ENCODE peak calls at places on chromosomes 7 and 10, in ten cellular contexts. E, F, S, A, T, B, G, D, P and Z are unnamed samples.

GRCh38 chr10:7260412-7260900 is 150.4 kb downstream of the SFMBT2 start:
- DNase-seq in E (no peak), G (peak; percentile 76), S (no peak), P (peak; percentile 64), T (no peak), D (peak; percentile 53), A (peak; percentile 17), F (peak; percentile 38), B (peak; percentile 32), Z (no peak)

GRCh38 chr10:74738985-74739567 is 87.3 kb upstream of the KAT6B start:
- DNase-seq in B (peak; percentile 21), P (no peak), S (peak; percentile 28), T (peak; percentile 7), E (no peak), F (no peak), G (no peak), A (no peak), D (no peak), Z (no peak)

GRCh38 chr10:3781458-3782098 is 3.4 kb downstream of the KLF6 start:
- DNase-seq in D (peak; percentile 53), B (peak; percentile 38), A (no peak), E (no peak), S (peak; percentile 32), F (no peak), G (peak; percentile 79), P (no peak), T (peak; percentile 66), Z (peak; percentile 84)

GRCh38 chr7:123533929-123534382 is 439 bp downstream of the IQUB start:
- DNase-seq in G (peak; percentile 1), D (no peak), S (peak; percentile 33), E (no peak), F (no peak), T (no peak), B (peak; percentile 19), P (no peak), A (no peak), Z (no peak)

GRCh38 chr7:2037301-2037804 is 195.4 kb downstream of the MAD1L1 start:
- DNase-seq in E (no peak), F (no peak), S (no peak), T (no peak), D (no peak), B (no peak), G (no peak), A (no peak), P (no peak), Z (no peak)

GRCh38 chr7:105673367-105674188 is 92.3 kb upstream of the EFCAB10 start:
- DNase-seq in E (peak; percentile 96), D (peak; percentile 37), S (no peak), G (no peak), B (peak; percentile 63), P (no peak), F (no peak), A (no peak), T (no peak), Z (peak; percentile 62)

GRCh38 chr10:72008096-72008933 is 44.1 kb downstream of the CHST3 start:
- DNase-seq in P (no peak), G (no peak), D (peak; percentile 62), A (no peak), B (no peak), F (no peak), S (no peak), E (no peak), T (no peak), Z (no peak)

GRCh38 chr7:117123311-117123926 is 170.1 kb downstream of the ST7 start:
- DNase-seq in A (no peak), G (no peak), B (no peak), D (no peak), E (no peak), P (no peak), F (no peak), T (no peak), S (no peak), Z (no peak)

GRCh38 chr7:42117201-42117600 is 119.8 kb downstream of the GLI3 start:
- DNase-seq in B (no peak), E (no peak), A (no peak), F (no peak), D (no peak), G (no peak), P (no peak), T (no peak), S (no peak), Z (no peak)

GRCh38 chr10:2958659-2959058 is 108.7 kb upstream of the PFKP start:
- DNase-seq in P (no peak), A (no peak), D (no peak), F (no peak), B (no peak), T (no peak), G (no peak), E (no peak), S (no peak), Z (no peak)

GRCh38 chr10:60921631-60922030 is 22.4 kb downstream of the RHOBTB1 start:
- DNase-seq in G (no peak), A (no peak), E (peak; percentile 3), S (no peak), T (no peak), P (no peak), F (no peak), D (no peak), B (peak; percentile 42), Z (no peak)

GRCh38 chr10:113056468-113057021 is 106.5 kb downstream of the TCF7L2 start:
- DNase-seq in A (no peak), P (no peak), F (no peak), B (no peak), E (no peak), T (no peak), D (peak; percentile 76), G (peak; percentile 72), S (no peak), Z (no peak)

GRCh38 chr7:19107142-19107391 is 10.4 kb downstream of the TWIST1 start:
- DNase-seq in A (no peak), E (no peak), S (no peak), D (no peak), B (no peak), T (no peak), G (no peak), F (no peak), P (no peak), Z (no peak)

GRCh38 chr7:135971366-135971725 is 5.8 kb downstream of the MTPN start:
- DNase-seq in A (no peak), P (no peak), B (no peak), F (no peak), D (no peak), S (no peak), T (no peak), G (no peak), E (no peak), Z (no peak)

GRCh38 chr10:11435621-11436020 is 175.8 kb downstream of the USP6NL start:
- DNase-seq in D (no peak), S (no peak), G (no peak), F (no peak), T (no peak), E (peak; percentile 10), B (no peak), P (no peak), A (no peak), Z (no peak)

GRCh38 chr7:40192036-40192435 is 57.2 kb downstream of the SUGCT start:
- DNase-seq in E (no peak), A (no peak), P (no peak), B (no peak), D (peak; percentile 46), T (no peak), S (no peak), G (peak; percentile 84), F (no peak), Z (no peak)

GRCh38 chr10:121910673-121911420 is 17.0 kb downstream of the ATE1 start:
- DNase-seq in G (peak; percentile 30), P (no peak), F (no peak), D (peak; percentile 27), S (no peak), A (no peak), E (no peak), B (no peak), T (no peak), Z (no peak)

GRCh38 chr7:151759591-151760042 is 117.3 kb downstream of the PRKAG2 start:
- DNase-seq in F (peak; percentile 64), B (peak; percentile 63), A (peak; percentile 73), G (peak; percentile 86), S (peak; percentile 69), E (peak; percentile 80), D (peak; percentile 60), P (peak; percentile 77), T (peak; percentile 42), Z (no peak)

GRCh38 chr7:41701068-41701467 is 1.8 kb downstream of the INHBA start:
- DNase-seq in P (no peak), B (no peak), A (no peak), G (no peak), F (no peak), S (no peak), E (no peak), T (no peak), D (no peak), Z (no peak)

GRCh38 chr7:135946289-135947055 is 30.7 kb downstream of the MTPN start:
- DNase-seq in A (no peak), D (no peak), F (no peak), S (no peak), P (no peak), T (no peak), E (no peak), G (no peak), B (no peak), Z (no peak)

GRCh38 chr7:130441408-130441854 is 615 bp upstream of the CEP41 start:
- DNase-seq in D (peak; percentile 23), B (peak; percentile 52), P (peak; percentile 47), E (peak; percentile 100), T (no peak), G (no peak), A (peak; percentile 12), S (peak; percentile 38), F (peak; percentile 64), Z (no peak)

GRCh38 chr10:130203626-130204025 is 67.4 kb downstream of the GLRX3 start:
- DNase-seq in E (no peak), A (no peak), B (no peak), T (no peak), P (no peak), S (no peak), F (no peak), D (no peak), G (no peak), Z (no peak)

GRCh38 chr7:101717986-101718746 is 89.1 kb upstream of the MYL10 start:
- DNase-seq in S (no peak), D (no peak), F (no peak), E (no peak), B (peak; percentile 33), G (peak; percentile 78), P (no peak), A (no peak), T (no peak), Z (no peak)

GRCh38 chr7:51009716-51010496 is 227.2 kb upstream of the GRB10 start:
- DNase-seq in E (no peak), T (no peak), S (no peak), B (no peak), P (no peak), F (no peak), A (no peak), G (no peak), D (peak; percentile 8), Z (no peak)

GRCh38 chr10:126066491-126066890 is 170.1 kb downstream of the FANK1 start:
- DNase-seq in G (no peak), P (no peak), E (no peak), F (no peak), D (no peak), S (no peak), T (no peak), B (no peak), A (no peak), Z (no peak)

GRCh38 chr7:135716677-135717238 is 11.2 kb downstream of the SLC13A4 start:
- DNase-seq in G (peak; percentile 50), B (no peak), D (peak; percentile 7), S (no peak), T (no peak), P (no peak), E (peak; percentile 81), A (no peak), F (no peak), Z (no peak)

GRCh38 chr10:100780324-100780723 is 34.9 kb downstream of the PAX2 start:
- DNase-seq in F (no peak), D (no peak), S (no peak), P (no peak), E (no peak), T (no peak), G (no peak), B (no peak), A (no peak), Z (no peak)

GRCh38 chr7:98395481-98395880 is 5.4 kb downstream of the BAIAP2L1 start:
- DNase-seq in E (no peak), T (no peak), B (no peak), A (no peak), D (no peak), G (no peak), S (no peak), P (no peak), F (no peak), Z (no peak)